ENCODE peak calls at places on chromosome 15, in ten cellular contexts. Z is hepatocyte; Y is mesendoderm; V is SHP77; O is Panc1; K is fibroblast of lung; L is stimulated activated CD4-positive, alpha-beta T cell treated with anti-CD3 and anti-CD28 coated beads, Interleukin-1b, Interleukin-23, amount 100 ng/mL, for 4 hours; H is left lobe of liver; F is activated CD4-positive, CD25-positive, alpha-beta regulatory T cell; U is 8988T. P is an unnamed sample.

GRCh38 chr15:47179988-47180387 is 537.3 kb upstream of the SEMA6D start:
- DNase-seq in Z (no peak), Y (no peak), V (no peak), O (no peak), K (no peak), L (no peak), H (no peak), F (no peak), U (no peak), P (no peak)

GRCh38 chr15:73826711-73827243 is 46.6 kb upstream of the TBC1D21 start:
- DNase-seq in Z (no peak), Y (no peak), V (no peak), O (no peak), K (no peak), L (no peak), H (no peak), F (no peak), U (no peak), P (no peak)

GRCh38 chr15:51624022-51624421 is 1.5 kb upstream of the DMXL2 start:
- DNase-seq in Z (no peak), Y (no peak), V (no peak), O (no peak), K (no peak), L (no peak), H (no peak), F (no peak), U (no peak), P (no peak)

GRCh38 chr15:23416349-23417276 is 30.4 kb downstream of the GOLGA6L2 start:
- DNase-seq in Z (no peak), Y (no peak), V (no peak), O (no peak), K (no peak), L (no peak), H (no peak), F (no peak), U (no peak), P (no peak)

GRCh38 chr15:80070840-80071239 is 11.4 kb downstream of the ZFAND6 start:
- DNase-seq in Z (no peak), Y (no peak), V (peak), O (no peak), K (peak), L (no peak), H (no peak), F (no peak), U (no peak), P (no peak)

GRCh38 chr15:44832068-44832467 is 95.7 kb downstream of the TRIM69 start:
- DNase-seq in Z (no peak), Y (no peak), V (no peak), O (no peak), K (no peak), L (no peak), H (no peak), F (no peak), U (no peak), P (no peak)

GRCh38 chr15:79689030-79689429 is 207.8 kb downstream of the MTHFS start:
- DNase-seq in Z (no peak), Y (no peak), V (no peak), O (no peak), K (no peak), L (no peak), H (no peak), F (no peak), U (no peak), P (no peak)

GRCh38 chr15:82799183-82799841 is 6.6 kb downstream of the FSD2 start:
- DNase-seq in Z (no peak), Y (no peak), V (no peak), O (no peak), K (no peak), L (no peak), H (no peak), F (no peak), U (no peak), P (no peak)

GRCh38 chr15:52790941-52791751 is 1.0 kb upstream of the ONECUT1 start:
- DNase-seq in Z (peak), Y (peak), V (no peak), O (no peak), K (no peak), L (no peak), H (no peak), F (no peak), U (no peak), P (peak)

GRCh38 chr15:64894395-64895056 is 17.2 kb upstream of the ANKDD1A start:
- DNase-seq in Z (peak), Y (peak), V (no peak), O (no peak), K (no peak), L (peak), H (no peak), F (peak), U (no peak), P (no peak)

GRCh38 chr15:34084086-34084485 is 17.6 kb downstream of the EMC7 start:
- DNase-seq in Z (no peak), Y (no peak), V (no peak), O (no peak), K (peak), L (no peak), H (peak), F (no peak), U (no peak), P (peak)

GRCh38 chr15:48266029-48266428 is 59.9 kb downstream of the SLC12A1 start:
- DNase-seq in Z (no peak), Y (peak), V (no peak), O (no peak), K (no peak), L (no peak), H (no peak), F (no peak), U (no peak), P (no peak)

GRCh38 chr15:99507016-99507731 is 58.6 kb upstream of the MEF2A start:
- DNase-seq in Z (peak), Y (no peak), V (peak), O (no peak), K (peak), L (no peak), H (no peak), F (no peak), U (no peak), P (no peak)

GRCh38 chr15:38389924-38390542 is 63.9 kb upstream of the FAM98B start:
- DNase-seq in Z (peak), Y (peak), V (peak), O (peak), K (peak), L (peak), H (peak), F (peak), U (no peak), P (peak)

GRCh38 chr15:31396881-31397560 is 70.4 kb downstream of the KLF13 start:
- DNase-seq in Z (peak), Y (peak), V (peak), O (peak), K (peak), L (no peak), H (peak), F (no peak), U (no peak), P (peak)

GRCh38 chr15:77514635-77515421 is 94.1 kb downstream of the HMG20A start:
- DNase-seq in Z (no peak), Y (no peak), V (no peak), O (no peak), K (no peak), L (no peak), H (no peak), F (no peak), U (no peak), P (no peak)

GRCh38 chr15:65903296-65904073 is 34.2 kb downstream of the RAB11A start:
- DNase-seq in Z (no peak), Y (peak), V (no peak), O (no peak), K (peak), L (no peak), H (no peak), F (no peak), U (no peak), P (no peak)

GRCh38 chr15:74725241-74725774 is at the start of gene CYP1A1:
- DNase-seq in Z (peak), Y (no peak), V (peak), O (no peak), K (no peak), L (peak), H (peak), F (no peak), U (no peak), P (peak)

P was measured in right lobe of liver.